ENCODE peak calls at places on chromosomes 16 and 17, in six cellular contexts. H is neural crest cell, K is upper lobe of right lung, J is iPS-NIHi11, B is H9, Q is H54. V is an unnamed sample.

GRCh38 chr16:592518-593306 is 2.8 kb downstream of the RAB40C start:
- DNase-seq in H (no peak), K (peak; percentile 90), J (no peak), B (no peak), Q (no peak), V (peak; percentile 97)

GRCh38 chr16:600781-601180 is 10.9 kb downstream of the RAB40C start:
- DNase-seq in H (no peak), K (no peak), J (peak; percentile 76), B (no peak), Q (no peak), V (no peak)

GRCh38 chr17:6079960-6080359 is 9.8 kb downstream of the WSCD1 start:
- DNase-seq in H (no peak), K (no peak), J (no peak), B (no peak), Q (no peak), V (no peak)

GRCh38 chr16:82744958-82745357 is 118.2 kb downstream of the CDH13 start:
- DNase-seq in H (no peak), K (no peak), J (no peak), B (no peak), Q (no peak), V (no peak)

GRCh38 chr16:63702981-63703590 is 1418.8 kb downstream of the CDH11 start:
- DNase-seq in H (no peak), K (no peak), J (peak; percentile 30), B (peak; percentile 59), Q (no peak), V (no peak)

GRCh38 chr17:28717578-28718316 is at the start of gene RAB34:
- DNase-seq in H (peak; percentile 73), K (peak; percentile 92), J (peak; percentile 78), B (peak; percentile 99), Q (peak; percentile 88), V (peak; percentile 90)

GRCh38 chr17:29620271-29620670 is 2.4 kb downstream of the CORO6 start:
- DNase-seq in H (no peak), K (peak; percentile 56), J (peak; percentile 31), B (peak; percentile 72), Q (peak; percentile 75), V (peak; percentile 79)

GRCh38 chr17:3735515-3735914 is 11.8 kb downstream of the HASPIN start:
- DNase-seq in H (no peak), K (no peak), J (no peak), B (no peak), Q (no peak), V (no peak)

GRCh38 chr16:83599789-83600462 is 207.9 kb upstream of the HSBP1 start:
- DNase-seq in H (no peak), K (no peak), J (no peak), B (peak; percentile 10), Q (no peak), V (no peak)

GRCh38 chr17:2061441-2061797 is 6.5 kb downstream of the HIC1 start:
- DNase-seq in H (no peak), K (no peak), J (no peak), B (no peak), Q (no peak), V (no peak)

GRCh38 chr17:53150101-53150698 is 672.5 kb upstream of the KIF2B start:
- DNase-seq in H (no peak), K (no peak), J (peak; percentile 6), B (no peak), Q (no peak), V (peak; percentile 9)

GRCh38 chr17:48718162-48718780 is 4.0 kb downstream of the PRAC1 start:
- DNase-seq in H (no peak), K (no peak), J (no peak), B (no peak), Q (no peak), V (no peak)

GRCh38 chr17:49291929-49292328 is 61.3 kb upstream of the PHOSPHO1 start:
- DNase-seq in H (no peak), K (no peak), J (no peak), B (no peak), Q (no peak), V (no peak)

GRCh38 chr17:12114686-12115418 is 94.2 kb downstream of the MAP2K4 start:
- DNase-seq in H (no peak), K (no peak), J (no peak), B (no peak), Q (no peak), V (peak; percentile 41)

GRCh38 chr16:60945225-60945624 is 1091.0 kb downstream of the CDH8 start:
- DNase-seq in H (peak; percentile 45), K (no peak), J (peak; percentile 66), B (peak; percentile 53), Q (no peak), V (no peak)

GRCh38 chr16:88773812-88774291 is 11.2 kb downstream of the PIEZO1 start:
- DNase-seq in H (no peak), K (peak; percentile 88), J (no peak), B (no peak), Q (peak; percentile 78), V (no peak)

GRCh38 chr17:48456584-48456983 is 26.6 kb upstream of the SKAP1 start:
- DNase-seq in H (no peak), K (no peak), J (no peak), B (peak; percentile 62), Q (no peak), V (peak; percentile 16)

GRCh38 chr17:19391432-19391831 is 4.4 kb upstream of the MFAP4 start:
- DNase-seq in H (no peak), K (no peak), J (no peak), B (no peak), Q (no peak), V (no peak)

GRCh38 chr17:63983326-63983725 is 10.6 kb upstream of the SCN4A start:
- DNase-seq in H (no peak), K (no peak), J (no peak), B (no peak), Q (no peak), V (no peak)

GRCh38 chr17:82866521-82867214 is 26.8 kb upstream of the ZNF750 start:
- DNase-seq in H (no peak), K (no peak), J (no peak), B (no peak), Q (peak; percentile 86), V (no peak)

GRCh38 chr16:77043076-77043475 is 147.9 kb upstream of the MON1B start:
- DNase-seq in H (no peak), K (no peak), J (peak; percentile 7), B (no peak), Q (no peak), V (peak; percentile 54)

GRCh38 chr16:19645557-19645981 is 72.5 kb downstream of the KNOP1 start:
- DNase-seq in H (no peak), K (no peak), J (no peak), B (no peak), Q (no peak), V (no peak)

GRCh38 chr16:81284995-81285600 is 29.7 kb upstream of the GAN start:
- DNase-seq in H (no peak), K (no peak), J (no peak), B (no peak), Q (no peak), V (no peak)

GRCh38 chr17:36524428-36524876 is 10.2 kb downstream of the MYO19 start:
- DNase-seq in H (no peak), K (no peak), J (no peak), B (no peak), Q (no peak), V (no peak)

GRCh38 chr16:77780378-77780837 is 8.0 kb upstream of the VAT1L start:
- DNase-seq in H (no peak), K (no peak), J (no peak), B (no peak), Q (peak; percentile 79), V (peak; percentile 78)

GRCh38 chr17:32912218-32912897 is 15.6 kb upstream of the TMEM98 start:
- DNase-seq in H (no peak), K (peak; percentile 83), J (peak; percentile 40), B (peak; percentile 65), Q (no peak), V (no peak)

GRCh38 chr17:16439867-16440351 is 24.5 kb downstream of the TRPV2 start:
- DNase-seq in H (no peak), K (no peak), J (no peak), B (no peak), Q (no peak), V (peak; percentile 34)

V was measured in MCF 10A.